ENCODE peak calls at places on chromosome 15, in four cellular contexts. F is neural progenitor cell, J is left lung, V is hepatocyte. K is an unnamed sample.

GRCh38 chr15:82810061-82810862 is 834 bp downstream of the WHAMM start:
- DNase-seq in F (peak), J (peak), V (peak), K (peak)

GRCh38 chr15:72358532-72359180 is 17.2 kb downstream of the HEXA start:
- DNase-seq in V (no peak), F (no peak), J (no peak), K (no peak)

GRCh38 chr15:39281094-39281493 is 299.8 kb upstream of the THBS1 start:
- DNase-seq in F (no peak), J (no peak), V (no peak), K (no peak)

GRCh38 chr15:38212759-38213158 is 39.9 kb upstream of the SPRED1 start:
- DNase-seq in J (no peak), F (no peak), V (no peak), K (no peak)

GRCh38 chr15:90620379-90621134 is 90.8 kb downstream of the CRTC3 start:
- DNase-seq in J (no peak), V (no peak), F (no peak), K (no peak)

GRCh38 chr15:101615986-101616848 is 36.0 kb downstream of the TM2D3 start:
- DNase-seq in J (peak), F (peak), V (peak), K (peak)

GRCh38 chr15:52857937-52858336 is 67.8 kb upstream of the ONECUT1 start:
- DNase-seq in V (no peak), F (no peak), J (no peak), K (no peak)

GRCh38 chr15:78177447-78177873 is 28.3 kb downstream of the IDH3A start:
- DNase-seq in V (peak), J (no peak), F (peak), K (peak)

GRCh38 chr15:88912500-88912921 is 668 bp downstream of the MFGE8 start:
- DNase-seq in F (peak), J (peak), V (peak), K (peak)

GRCh38 chr15:29131336-29132109 is 138.1 kb downstream of the NSMCE3 start:
- DNase-seq in J (peak), F (no peak), V (no peak), K (no peak)

GRCh38 chr15:38528279-38528678 is 36.3 kb downstream of the RASGRP1 start:
- DNase-seq in J (no peak), F (no peak), V (no peak), K (no peak)

GRCh38 chr15:35753486-35753885 is 207.5 kb upstream of the DPH6 start:
- DNase-seq in J (no peak), F (no peak), V (no peak), K (no peak)

GRCh38 chr15:70856884-70857546 is 3.1 kb upstream of the LARP6 start:
- DNase-seq in V (peak), F (no peak), J (no peak), K (no peak)

GRCh38 chr15:70328137-70329115 is 230.7 kb upstream of the TLE3 start:
- DNase-seq in V (no peak), F (no peak), J (no peak), K (no peak)

GRCh38 chr15:62603757-62604156 is 438.7 kb upstream of the C2CD4B start:
- DNase-seq in V (no peak), J (no peak), F (no peak), K (no peak)

GRCh38 chr15:52728899-52729298 is 49.7 kb upstream of the ATOSA start:
- DNase-seq in V (no peak), F (no peak), J (no peak), K (no peak)

GRCh38 chr15:28133281-28133680 is 34.2 kb upstream of the OCA2 start:
- DNase-seq in F (no peak), V (no peak), J (no peak), K (no peak)

GRCh38 chr15:75230524-75231371 is 27.4 kb upstream of the GOLGA6C start:
- DNase-seq in F (peak), V (no peak), J (no peak), K (no peak)

GRCh38 chr15:26179906-26180305 is 316.8 kb upstream of the ATP10A start:
- DNase-seq in F (peak), J (no peak), V (peak), K (peak)

GRCh38 chr15:74955796-74956647 is 550 bp downstream of the RPP25 start:
- DNase-seq in F (peak), J (peak), V (peak), K (no peak)

GRCh38 chr15:69351333-69351732 is 52.6 kb downstream of the PAQR5 start:
- DNase-seq in F (no peak), V (no peak), J (no peak), K (no peak)

GRCh38 chr15:68697711-68698690 is 119.2 kb downstream of the CORO2B start:
- DNase-seq in F (no peak), J (no peak), V (no peak), K (no peak)

GRCh38 chr15:67104453-67104852 is 39.1 kb downstream of the SMAD3 start:
- DNase-seq in J (no peak), V (no peak), F (no peak), K (no peak)

GRCh38 chr15:67103869-67104268 is 38.5 kb downstream of the SMAD3 start:
- DNase-seq in J (no peak), F (no peak), V (no peak), K (no peak)

GRCh38 chr15:67101981-67102929 is 36.9 kb downstream of the SMAD3 start:
- DNase-seq in F (no peak), J (no peak), V (no peak), K (no peak)

GRCh38 chr15:67103432-67103831 is 38.0 kb downstream of the SMAD3 start:
- DNase-seq in V (no peak), J (no peak), F (no peak), K (no peak)

GRCh38 chr15:67103021-67103420 is 37.6 kb downstream of the SMAD3 start:
- DNase-seq in V (no peak), J (no peak), F (no peak), K (no peak)
- H3K27ac ChIP-seq in V (no peak), J (no peak), F (no peak), K (no peak)

GRCh38 chr15:48355377-48355776 is 24.1 kb downstream of the DUT start:
- DNase-seq in J (no peak), V (peak), F (no peak), K (no peak)

GRCh38 chr15:48354694-48355303 is 23.6 kb downstream of the DUT start:
- DNase-seq in F (no peak), V (no peak), J (no peak), K (no peak)

GRCh38 chr15:48358681-48359152 is 27.5 kb downstream of the DUT start:
- DNase-seq in J (no peak), F (no peak), V (no peak), K (no peak)

GRCh38 chr15:48360841-48361240 is 29.6 kb downstream of the DUT start:
- DNase-seq in V (no peak), F (no peak), J (no peak), K (no peak)

GRCh38 chr15:48358229-48358641 is 27.0 kb downstream of the DUT start:
- DNase-seq in F (peak), J (no peak), V (no peak), K (no peak)
- TF ChIP-seq CTCF in F (peak), J (peak), V (peak), K (peak)

GRCh38 chr15:85557385-85557784 is 177.0 kb downstream of the AKAP13 start:
- DNase-seq in V (no peak), F (no peak), J (no peak), K (no peak)

GRCh38 chr15:85559530-85559929 is 179.1 kb downstream of the AKAP13 start:
- DNase-seq in F (no peak), J (no peak), V (no peak), K (no peak)

GRCh38 chr15:85555875-85556617 is 175.6 kb downstream of the AKAP13 start:
- DNase-seq in F (no peak), J (no peak), V (no peak), K (no peak)

GRCh38 chr15:85556618-85556895 is 176.2 kb downstream of the AKAP13 start:
- DNase-seq in F (no peak), J (no peak), V (no peak), K (no peak)

DNA sequence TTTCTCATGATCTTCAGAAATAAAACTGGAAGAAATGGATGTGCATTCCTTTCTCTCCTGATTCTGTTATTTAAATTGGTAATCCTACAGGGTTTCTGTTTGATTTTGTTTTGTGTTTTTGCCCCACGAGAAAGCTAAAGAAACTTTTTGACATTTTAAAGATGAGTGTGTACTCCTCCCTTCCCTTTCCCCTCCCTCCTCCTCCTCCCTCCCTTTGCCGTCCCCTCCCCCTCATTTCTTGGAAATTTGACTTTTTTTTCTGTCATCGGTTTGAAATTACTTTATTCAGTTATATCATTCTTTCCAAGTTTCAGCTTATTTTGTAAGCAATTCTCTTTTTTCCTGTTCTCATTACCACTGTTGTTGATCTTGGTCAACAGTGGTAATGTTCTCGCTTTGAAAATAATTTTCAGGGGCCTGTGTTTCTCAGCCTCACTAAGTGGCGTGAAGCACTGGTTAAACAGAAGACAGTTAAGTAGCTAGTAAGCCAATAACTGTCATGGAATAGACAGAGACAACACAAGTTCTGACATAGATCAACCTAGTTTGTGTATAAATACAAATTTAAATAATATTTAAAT is 178.4 kb downstream of the AKAP13 start:
- DNase-seq in F (no peak), V (no peak), J (no peak), K (no peak)
- H3K27ac ChIP-seq in F (no peak), V (no peak), J (peak), K (no peak)

GRCh38 chr15:56820333-56820732 is 87.0 kb upstream of the ZNF280D start:
- DNase-seq in J (no peak), V (no peak), F (no peak), K (no peak)

GRCh38 chr15:56814429-56814828 is 81.1 kb upstream of the ZNF280D start:
- DNase-seq in F (no peak), J (no peak), V (no peak), K (no peak)

GRCh38 chr15:56815247-56815646 is 81.9 kb upstream of the ZNF280D start:
- DNase-seq in V (no peak), F (no peak), J (no peak), K (no peak)

GRCh38 chr15:56817266-56817665 is 84.0 kb upstream of the ZNF280D start:
- DNase-seq in V (no peak), J (no peak), F (peak), K (no peak)

DNA sequence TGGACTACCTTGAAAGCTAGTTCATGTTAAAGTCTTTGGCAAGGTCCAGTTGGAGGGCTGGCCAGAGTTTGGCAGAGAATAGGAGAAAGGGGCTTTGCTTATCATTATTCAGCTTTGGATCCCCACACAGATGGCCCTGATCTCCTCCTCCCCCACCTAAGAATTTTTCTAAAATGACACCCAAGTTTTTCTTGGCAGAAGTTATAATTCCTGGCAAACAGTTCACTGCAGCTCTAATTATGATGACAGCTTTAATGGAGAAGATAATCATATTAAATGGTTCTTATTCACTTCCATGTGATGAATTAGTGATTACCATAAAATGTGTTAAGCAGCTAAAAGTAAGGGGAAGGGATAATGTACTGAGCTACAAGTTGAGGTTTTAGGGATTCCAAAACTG is 84.4 kb upstream of the ZNF280D start:
- DNase-seq in F (no peak), J (no peak), V (no peak), K (no peak)
- TF ChIP-seq CTCF in F (no peak), J (no peak), V (no peak), K (no peak)

GRCh38 chr15:77064539-77065308 is 6.2 kb downstream of the TSPAN3 start:
- DNase-seq in J (no peak), V (peak), F (no peak), K (no peak)
- H3K27ac ChIP-seq in J (peak), V (peak), F (no peak), K (no peak)

DNA sequence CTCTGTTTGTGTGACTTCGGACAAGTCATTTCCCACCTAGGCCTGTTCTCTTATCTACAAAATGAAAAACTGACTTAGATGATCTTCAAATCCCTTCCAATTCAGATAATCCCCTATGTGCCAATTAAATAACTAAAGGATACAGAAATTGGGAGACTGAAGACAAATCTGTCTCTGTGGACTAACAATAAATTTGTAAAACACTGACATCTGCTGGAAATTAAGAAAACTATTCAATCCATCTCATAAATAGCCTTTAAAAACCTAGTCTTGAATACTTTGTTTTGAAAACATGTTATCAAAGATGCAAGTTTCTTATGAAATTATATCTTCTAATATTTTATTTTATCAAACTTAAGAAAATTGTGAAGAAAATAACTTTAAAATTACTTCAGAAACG is 38.3 kb downstream of the MTHFS start:
- DNase-seq in J (no peak), F (no peak), V (no peak), K (no peak)
- TF ChIP-seq CTCF in J (no peak), F (peak), V (peak), K (no peak)

DNA sequence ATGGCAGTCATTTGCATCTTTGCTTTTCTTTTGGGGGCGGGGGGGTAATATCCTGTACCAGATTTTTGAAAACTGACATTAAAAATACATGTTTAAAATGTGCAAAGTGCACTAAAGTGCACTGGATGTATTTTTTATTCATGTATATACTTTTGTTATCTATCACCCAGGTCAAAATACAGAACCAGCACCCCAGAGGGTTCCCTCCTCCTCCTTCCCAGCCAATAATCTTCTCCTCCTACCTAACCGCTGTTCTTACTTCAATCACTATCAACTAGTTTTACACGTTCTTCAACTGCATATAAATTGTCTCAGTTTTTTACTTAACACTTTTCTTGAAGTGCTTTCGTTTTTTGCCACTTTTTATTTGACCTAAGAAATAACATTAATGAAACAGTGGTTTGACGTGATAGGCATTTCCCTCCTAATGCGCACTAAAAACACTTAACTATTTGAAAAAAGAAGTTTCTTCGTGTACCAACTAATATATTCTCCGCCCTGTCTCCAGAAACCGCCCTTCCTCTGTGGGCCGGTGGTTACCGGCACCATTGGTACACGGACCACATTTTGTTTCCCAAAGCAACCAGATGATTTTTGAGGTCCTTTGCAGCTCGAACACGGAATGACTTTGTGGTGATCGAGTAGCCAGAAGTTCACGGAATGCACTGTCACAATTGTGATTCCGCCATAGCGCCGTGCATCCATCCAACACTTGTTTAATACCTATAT is 836 bp upstream of the AKAP13 start:
- DNase-seq in V (peak), J (no peak), F (peak), K (no peak)
- H3K27ac ChIP-seq in V (peak), J (peak), F (no peak), K (peak)

GRCh38 chr15:45091161-45091560 is 22.8 kb downstream of the DUOX2 start:
- DNase-seq in F (no peak), J (no peak), V (peak), K (no peak)

GRCh38 chr15:45089712-45090373 is 24.1 kb downstream of the DUOX2 start:
- DNase-seq in V (peak), F (no peak), J (no peak), K (no peak)

GRCh38 chr15:45084163-45084562 is 29.8 kb downstream of the DUOX2 start:
- DNase-seq in F (no peak), V (no peak), J (no peak), K (no peak)

GRCh38 chr15:45088801-45089711 is 24.9 kb downstream of the DUOX2 start:
- DNase-seq in V (peak), J (no peak), F (no peak), K (peak)

DNA sequence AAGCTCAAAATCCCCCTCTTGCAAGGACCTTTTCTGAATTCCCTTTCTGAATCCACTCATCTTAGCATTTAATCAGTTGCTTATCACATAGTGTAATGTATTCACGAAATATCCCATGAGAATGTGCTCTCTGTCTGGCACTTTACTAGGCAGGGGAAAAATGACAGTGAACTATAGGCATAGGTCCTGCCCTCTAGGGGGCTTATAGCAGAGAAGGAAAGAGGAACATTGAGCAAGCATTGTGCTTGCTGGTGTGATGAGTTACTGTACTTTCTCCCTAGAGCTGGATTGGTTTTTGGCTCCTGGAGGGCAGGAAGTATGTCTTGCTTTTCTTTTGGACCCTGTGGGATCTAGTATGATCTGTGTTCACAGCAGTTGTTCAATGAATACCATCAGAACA is 26.5 kb downstream of the DUOX2 start:
- DNase-seq in V (no peak), F (no peak), J (no peak), K (no peak)
- TF ChIP-seq CTCF in V (no peak), F (peak), J (no peak), K (peak)